ENCODE peak calls at places on chromosomes 11 and 22, in seven cellular contexts. Q is NCI-H1436, H is cardiac muscle cell, L is islet precursor cell, U is midbrain, M is MG63, Y is NB4. K is an unnamed sample.

GRCh38 chr22:30754971-30755759 is 60.5 kb downstream of the OSBP2 start:
- DNase-seq in Q (peak), H (peak), L (peak), U (peak), M (peak), Y (peak), K (peak)

GRCh38 chr22:49767355-49768062 is 60.2 kb downstream of the BRD1 start:
- DNase-seq in Q (no peak), H (peak), L (peak), U (no peak), M (no peak), Y (peak), K (peak)

GRCh38 chr11:60754887-60755286 is 1.8 kb upstream of the MS4A15 start:
- DNase-seq in Q (no peak), H (no peak), L (no peak), U (no peak), M (no peak), Y (no peak), K (no peak)

GRCh38 chr11:111665779-111666178 is 63.5 kb downstream of the SIK2 start:
- DNase-seq in Q (no peak), H (peak), L (peak), U (no peak), M (no peak), Y (peak), K (peak)

GRCh38 chr11:130314184-130314748 is 451 bp downstream of the ZBTB44 start:
- DNase-seq in Q (no peak), H (peak), L (peak), U (peak), M (peak), Y (no peak), K (peak)

GRCh38 chr22:25062378-25063095 is 110.0 kb downstream of the KIAA1671 start:
- DNase-seq in Q (no peak), H (no peak), L (peak), U (no peak), M (no peak), Y (no peak), K (no peak)

GRCh38 chr11:71447791-71448256 is 369 bp downstream of the DHCR7 start:
- DNase-seq in Q (no peak), H (peak), L (no peak), U (no peak), M (no peak), Y (peak), K (peak)

GRCh38 chr11:69644071-69644961 is 3.4 kb downstream of the CCND1 start:
- DNase-seq in Q (no peak), H (peak), L (peak), U (peak), M (peak), Y (no peak), K (no peak)

GRCh38 chr22:17269607-17270261 is 50.5 kb upstream of the ADA2 start:
- DNase-seq in Q (no peak), H (no peak), L (no peak), U (no peak), M (no peak), Y (no peak), K (no peak)

GRCh38 chr11:61960532-61960931 is 6.9 kb downstream of the FTH1 start:
- DNase-seq in Q (no peak), H (no peak), L (no peak), U (no peak), M (no peak), Y (no peak), K (no peak)

GRCh38 chr22:39142088-39142667 is 10.3 kb downstream of the CBX7 start:
- DNase-seq in Q (no peak), H (no peak), L (peak), U (no peak), M (no peak), Y (no peak), K (no peak)

GRCh38 chr22:30802202-30803166 is 107.8 kb downstream of the OSBP2 start:
- DNase-seq in Q (peak), H (peak), L (peak), U (peak), M (peak), Y (peak), K (peak)

GRCh38 chr22:26610983-26611382 is 6.8 kb downstream of the CRYBB1 start:
- DNase-seq in Q (no peak), H (no peak), L (no peak), U (no peak), M (peak), Y (no peak), K (no peak)

GRCh38 chr11:64858467-64859401 is 14.3 kb upstream of the CDC42BPG start:
- DNase-seq in Q (no peak), H (no peak), L (no peak), U (no peak), M (no peak), Y (peak), K (no peak)

GRCh38 chr11:12196862-12197261 is 86.5 kb downstream of the MICAL2 start:
- DNase-seq in Q (no peak), H (no peak), L (peak), U (no peak), M (no peak), Y (no peak), K (no peak)

GRCh38 chr22:27312567-27313507 is 488.7 kb downstream of the MN1 start:
- DNase-seq in Q (no peak), H (peak), L (peak), U (no peak), M (no peak), Y (no peak), K (no peak)

GRCh38 chr11:86983071-86983488 is 27.9 kb upstream of the FZD4 start:
- DNase-seq in Q (no peak), H (no peak), L (no peak), U (no peak), M (no peak), Y (no peak), K (no peak)

GRCh38 chr11:72807789-72808188 is 6.4 kb upstream of the ATG16L2 start:
- DNase-seq in Q (no peak), H (no peak), L (no peak), U (no peak), M (no peak), Y (peak), K (no peak)

GRCh38 chr11:122861631-122862030 is 20.9 kb upstream of the JHY start:
- DNase-seq in Q (no peak), H (no peak), L (no peak), U (no peak), M (no peak), Y (no peak), K (no peak)

GRCh38 chr11:65555693-65556231 is 2.4 kb downstream of the LTBP3 start:
- DNase-seq in Q (no peak), H (peak), L (peak), U (no peak), M (peak), Y (peak), K (no peak)

GRCh38 chr11:124240621-124241397 is at the start of gene OR8G1:
- DNase-seq in Q (no peak), H (no peak), L (no peak), U (no peak), M (no peak), Y (no peak), K (no peak)

GRCh38 chr11:124644426-124645280 is 22.0 kb downstream of the TBRG1 start:
- DNase-seq in Q (peak), H (peak), L (peak), U (peak), M (peak), Y (peak), K (peak)

GRCh38 chr22:41260871-41261270 is 20.1 kb upstream of the CHADL start:
- DNase-seq in Q (no peak), H (no peak), L (peak), U (no peak), M (no peak), Y (no peak), K (no peak)

GRCh38 chr11:109697140-109697843 is 275.3 kb downstream of the C11orf87 start:
- DNase-seq in Q (peak), H (peak), L (peak), U (no peak), M (peak), Y (peak), K (peak)

GRCh38 chr11:78149646-78150045 is 10.2 kb upstream of the ALG8 start:
- DNase-seq in Q (no peak), H (peak), L (no peak), U (peak), M (peak), Y (peak), K (no peak)

GRCh38 chr11:12410006-12410728 is 32.8 kb downstream of the PARVA start:
- DNase-seq in Q (no peak), H (peak), L (peak), U (no peak), M (peak), Y (peak), K (no peak)

GRCh38 chr22:44574057-44574456 is 76.0 kb upstream of the RTL6 start:
- DNase-seq in Q (no peak), H (peak), L (peak), U (no peak), M (peak), Y (no peak), K (no peak)

GRCh38 chr11:111454561-111455192 is 57.5 kb downstream of the BTG4 start:
- DNase-seq in Q (peak), H (peak), L (peak), U (peak), M (peak), Y (peak), K (peak)

GRCh38 chr11:64971421-64972233 is at the start of gene MAJIN:
- DNase-seq in Q (no peak), H (peak), L (peak), U (peak), M (no peak), Y (no peak), K (peak)

GRCh38 chr11:134140961-134141490 is 72.2 kb downstream of the JAM3 start:
- DNase-seq in Q (no peak), H (no peak), L (no peak), U (no peak), M (no peak), Y (no peak), K (no peak)

GRCh38 chr22:44129614-44129976 is 51.1 kb upstream of the PARVG start:
- DNase-seq in Q (no peak), H (peak), L (no peak), U (no peak), M (peak), Y (no peak), K (no peak)

GRCh38 chr11:111310723-111311122 is 12.4 kb downstream of the POU2AF3 start:
- DNase-seq in Q (no peak), H (no peak), L (no peak), U (no peak), M (no peak), Y (no peak), K (no peak)

GRCh38 chr22:43467571-43467970 is 55.8 kb downstream of the MPPED1 start:
- DNase-seq in Q (no peak), H (no peak), L (no peak), U (no peak), M (no peak), Y (no peak), K (no peak)

GRCh38 chr22:30290679-30291333 is 1.5 kb upstream of the CASTOR1 start:
- DNase-seq in Q (no peak), H (peak), L (peak), U (peak), M (peak), Y (peak), K (no peak)

GRCh38 chr11:58958500-58958899 is 19.2 kb downstream of the GLYATL1 start:
- DNase-seq in Q (no peak), H (peak), L (no peak), U (peak), M (no peak), Y (peak), K (peak)

GRCh38 chr11:130449996-130450419 is 1.6 kb downstream of the ADAMTS15 start:
- DNase-seq in Q (no peak), H (peak), L (peak), U (no peak), M (no peak), Y (peak), K (no peak)

K was measured in HEK293T.